ENCODE peak calls at places on chromosomes 6 and 20, in four cellular contexts. One of them, this sample, is unnamed.

GRCh38 chr6:26260110-26260637 is 104.8 kb upstream of the BTN3A2 start:
- DNase-seq in foreskin fibroblast: no peak
- DNase-seq in AG04450: no peak
- DNase-seq in Kasumi-1: no peak
- DNase-seq in this sample: no peak

GRCh38 chr6:110528051-110528929 is 51.9 kb upstream of the SLC22A16 start:
- DNase-seq in foreskin fibroblast: peak
- DNase-seq in AG04450: no peak
- DNase-seq in Kasumi-1: peak
- DNase-seq in this sample: no peak

GRCh38 chr6:105648276-105648675 is 245.4 kb upstream of the PREP start:
- DNase-seq in Kasumi-1: no peak
- DNase-seq in foreskin fibroblast: no peak
- DNase-seq in AG04450: no peak
- DNase-seq in this sample: no peak

GRCh38 chr20:18288748-18289705 is 700 bp downstream of the ZNF133 start:
- DNase-seq in foreskin fibroblast: no peak
- DNase-seq in AG04450: no peak
- DNase-seq in Kasumi-1: peak
- DNase-seq in this sample: no peak

GRCh38 chr20:44616604-44616964 is 34.2 kb downstream of the PKIG start:
- DNase-seq in Kasumi-1: no peak
- DNase-seq in AG04450: no peak
- DNase-seq in foreskin fibroblast: no peak
- DNase-seq in this sample: no peak

GRCh38 chr6:129969064-129969463 is 49.3 kb upstream of the L3MBTL3 start:
- DNase-seq in AG04450: no peak
- DNase-seq in foreskin fibroblast: no peak
- DNase-seq in Kasumi-1: no peak
- DNase-seq in this sample: no peak

GRCh38 chr6:163415620-163416379 is 1.3 kb downstream of the QKI start:
- DNase-seq in Kasumi-1: peak
- DNase-seq in foreskin fibroblast: no peak
- DNase-seq in AG04450: no peak
- DNase-seq in this sample: peak

GRCh38 chr6:2363211-2363610 is 117.8 kb upstream of the GMDS start:
- DNase-seq in Kasumi-1: no peak
- DNase-seq in AG04450: no peak
- DNase-seq in foreskin fibroblast: peak
- DNase-seq in this sample: no peak

GRCh38 chr6:139979021-139979721 is 604.7 kb upstream of the CITED2 start:
- DNase-seq in foreskin fibroblast: no peak
- DNase-seq in Kasumi-1: no peak
- DNase-seq in AG04450: no peak
- DNase-seq in this sample: no peak

GRCh38 chr6:56483929-56484328 is 158.8 kb downstream of the DST start:
- DNase-seq in AG04450: peak
- DNase-seq in Kasumi-1: no peak
- DNase-seq in foreskin fibroblast: no peak
- DNase-seq in this sample: no peak

GRCh38 chr6:21331221-21331620 is 262.3 kb upstream of the SOX4 start:
- DNase-seq in Kasumi-1: no peak
- DNase-seq in AG04450: no peak
- DNase-seq in foreskin fibroblast: no peak
- DNase-seq in this sample: no peak

GRCh38 chr6:13554929-13555333 is 19.5 kb upstream of the SIRT5 start:
- DNase-seq in foreskin fibroblast: peak
- DNase-seq in Kasumi-1: no peak
- DNase-seq in AG04450: no peak
- DNase-seq in this sample: no peak

GRCh38 chr6:39339111-39339510 is 16.6 kb upstream of the KCNK16 start:
- DNase-seq in foreskin fibroblast: no peak
- DNase-seq in Kasumi-1: no peak
- DNase-seq in AG04450: no peak
- DNase-seq in this sample: no peak

GRCh38 chr6:14791525-14791924 is 454.3 kb upstream of the JARID2 start:
- DNase-seq in AG04450: peak
- DNase-seq in Kasumi-1: no peak
- DNase-seq in foreskin fibroblast: peak
- DNase-seq in this sample: no peak

GRCh38 chr20:17967595-17968365 is 814 bp downstream of the SNX5 start:
- DNase-seq in Kasumi-1: no peak
- DNase-seq in AG04450: no peak
- DNase-seq in foreskin fibroblast: no peak
- DNase-seq in this sample: peak

GRCh38 chr6:1870902-1871301 is 261.2 kb downstream of the FOXC1 start:
- DNase-seq in AG04450: no peak
- DNase-seq in foreskin fibroblast: no peak
- DNase-seq in Kasumi-1: no peak
- DNase-seq in this sample: no peak

GRCh38 chr6:119894801-119895200 is 545.2 kb upstream of the MAN1A1 start:
- DNase-seq in Kasumi-1: no peak
- DNase-seq in foreskin fibroblast: no peak
- DNase-seq in AG04450: no peak
- DNase-seq in this sample: no peak

GRCh38 chr6:130958468-130958867 is 104.6 kb downstream of the EPB41L2 start:
- DNase-seq in foreskin fibroblast: no peak
- DNase-seq in AG04450: no peak
- DNase-seq in Kasumi-1: no peak
- DNase-seq in this sample: no peak

GRCh38 chr6:121848523-121849255 is 413.2 kb downstream of the GJA1 start:
- DNase-seq in foreskin fibroblast: no peak
- DNase-seq in AG04450: no peak
- DNase-seq in Kasumi-1: no peak
- DNase-seq in this sample: no peak

GRCh38 chr6:63814459-63814858 is 178.9 kb downstream of the PHF3 start:
- DNase-seq in Kasumi-1: peak
- DNase-seq in AG04450: no peak
- DNase-seq in foreskin fibroblast: no peak
- DNase-seq in this sample: no peak

This sample was measured in CD14-positive monocyte.